ENCODE peak calls at places on chromosome 1, in six cellular contexts. U, D, T, J, L and O are unnamed samples.

GRCh38 chr1:18722270-18722669 is 91.6 kb downstream of the PAX7 start:
- DNase-seq in U (no peak), D (no peak), T (no peak), J (no peak), L (no peak), O (no peak)

GRCh38 chr1:167720965-167721616 is 691 bp upstream of the MPZL1 start:
- DNase-seq in U (no peak), D (peak), T (peak), J (peak), L (no peak), O (peak)

GRCh38 chr1:174135200-174135599 is 24.1 kb upstream of the RABGAP1L start:
- DNase-seq in U (no peak), D (no peak), T (no peak), J (no peak), L (no peak), O (no peak)

GRCh38 chr1:214296860-214297699 is 16.1 kb downstream of the SMYD2 start:
- DNase-seq in U (no peak), D (no peak), T (peak), J (peak), L (no peak), O (peak)

GRCh38 chr1:10108948-10109347 is 76.2 kb downstream of the UBE4B start:
- DNase-seq in U (no peak), D (no peak), T (no peak), J (no peak), L (no peak), O (no peak)

GRCh38 chr1:174005032-174005431 is 17.1 kb downstream of the RC3H1 start:
- DNase-seq in U (no peak), D (no peak), T (peak), J (no peak), L (no peak), O (peak)

GRCh38 chr1:43975249-43975961 is 645 bp downstream of the ATP6V0B start:
- DNase-seq in U (peak), D (peak), T (peak), J (no peak), L (no peak), O (no peak)

GRCh38 chr1:118461154-118461553 is 276.1 kb upstream of the SPAG17 start:
- DNase-seq in U (no peak), D (no peak), T (no peak), J (no peak), L (no peak), O (no peak)

GRCh38 chr1:96660051-96660450 is 61.5 kb upstream of the PTBP2 start:
- DNase-seq in U (no peak), D (no peak), T (no peak), J (no peak), L (no peak), O (no peak)

GRCh38 chr1:33088119-33088906 is 7.4 kb downstream of the AZIN2 start:
- DNase-seq in U (no peak), D (no peak), T (no peak), J (no peak), L (no peak), O (no peak)

GRCh38 chr1:27388337-27389005 is 4.0 kb upstream of the GPR3 start:
- DNase-seq in U (peak), D (peak), T (peak), J (peak), L (peak), O (no peak)

GRCh38 chr1:20076223-20076622 is 6.2 kb downstream of the PLA2G5 start:
- DNase-seq in U (no peak), D (no peak), T (no peak), J (no peak), L (no peak), O (no peak)

GRCh38 chr1:23424171-23424959 is at the start of gene TCEA3:
- DNase-seq in U (peak), D (peak), T (peak), J (no peak), L (peak), O (no peak)

GRCh38 chr1:58905628-58906256 is 121.9 kb upstream of the JUN start:
- DNase-seq in U (no peak), D (no peak), T (no peak), J (no peak), L (no peak), O (no peak)

GRCh38 chr1:247241687-247242086 is 14.2 kb upstream of the VN1R5 start:
- DNase-seq in U (no peak), D (no peak), T (peak), J (peak), L (no peak), O (peak)

GRCh38 chr1:43834280-43835140 is 99.1 kb upstream of the ARTN start:
- DNase-seq in U (no peak), D (no peak), T (peak), J (peak), L (peak), O (peak)

GRCh38 chr1:61284933-61285332 is 202.6 kb downstream of the NFIA start:
- DNase-seq in U (no peak), D (no peak), T (no peak), J (no peak), L (no peak), O (no peak)

GRCh38 chr1:9128520-9129371 is at the start of gene GPR157:
- DNase-seq in U (peak), D (peak), T (peak), J (peak), L (peak), O (peak)

GRCh38 chr1:80633947-80634710 is 1166.6 kb upstream of the ADGRL2 start:
- DNase-seq in U (no peak), D (no peak), T (no peak), J (no peak), L (no peak), O (no peak)

GRCh38 chr1:18918417-18918816 is 16.1 kb upstream of the ALDH4A1 start:
- DNase-seq in U (no peak), D (no peak), T (no peak), J (no peak), L (no peak), O (no peak)

GRCh38 chr1:55250399-55251075 is 35.4 kb upstream of the USP24 start:
- DNase-seq in U (no peak), D (no peak), T (no peak), J (no peak), L (no peak), O (no peak)

GRCh38 chr1:9825101-9826074 is 1.6 kb upstream of the CLSTN1 start:
- DNase-seq in U (peak), D (peak), T (peak), J (peak), L (peak), O (peak)

GRCh38 chr1:247613405-247613804 is 8.0 kb downstream of the OR2G3 start:
- DNase-seq in U (no peak), D (no peak), T (no peak), J (no peak), L (no peak), O (no peak)

GRCh38 chr1:224615861-224616760 is at the start of gene CNIH3:
- DNase-seq in U (no peak), D (peak), T (peak), J (peak), L (peak), O (no peak)

GRCh38 chr1:15876357-15876756 is 28.9 kb downstream of the SPEN start:
- DNase-seq in U (no peak), D (peak), T (no peak), J (no peak), L (no peak), O (no peak)

GRCh38 chr1:246454655-246455054 is 52.4 kb downstream of the SMYD3 start:
- DNase-seq in U (no peak), D (no peak), T (peak), J (no peak), L (no peak), O (no peak)

GRCh38 chr1:25906644-25907300 is 553 bp upstream of the STMN1 start:
- DNase-seq in U (peak), D (peak), T (no peak), J (no peak), L (peak), O (no peak)

GRCh38 chr1:7519861-7520408 is 251.2 kb upstream of the VAMP3 start:
- DNase-seq in U (no peak), D (no peak), T (no peak), J (no peak), L (no peak), O (no peak)

GRCh38 chr1:30778156-30778978 is 20.8 kb upstream of the LAPTM5 start:
- DNase-seq in U (no peak), D (peak), T (peak), J (peak), L (no peak), O (peak)